ENCODE peak calls at places on chromosome 1, in nine cellular contexts. W is adipocyte, G is transverse colon, T is aorta, A is tibial nerve, Y is lung, L is mucosa of descending colon, N is lower lobe of right lung, F is mammary epithelial cell. X is an unnamed sample.
A peak's percentile ranks its signal among the peaks of the same experiment; 100 is the strongest.

GRCh38 chr1:54977938-54978337 is 2.5 kb upstream of the TMEM61 start:
- DNase-seq in W (no peak), F (no peak), A (no peak), G (peak; percentile 40), T (no peak), L (no peak), N (no peak), Y (no peak), X (peak; percentile 71)

GRCh38 chr1:202081992-202082391 is 40.7 kb upstream of the GPR37L1 start:
- DNase-seq in G (no peak), W (no peak), L (no peak), T (no peak), A (no peak), N (no peak), F (no peak), Y (no peak), X (no peak)

GRCh38 chr1:204073837-204074273 is 940 bp downstream of the SOX13 start:
- DNase-seq in T (peak; percentile 78), N (no peak), A (no peak), Y (no peak), F (peak; percentile 41), W (no peak), L (no peak), G (no peak), X (peak; percentile 50)

GRCh38 chr1:151953409-151954094 is 40.1 kb downstream of the S100A10 start:
- DNase-seq in N (no peak), L (no peak), W (no peak), G (peak; percentile 52), F (no peak), Y (no peak), A (no peak), T (no peak), X (no peak)

GRCh38 chr1:10662824-10663667 is 133.4 kb downstream of the CASZ1 start:
- DNase-seq in L (no peak), G (no peak), N (no peak), A (no peak), W (no peak), T (no peak), Y (no peak), F (no peak), X (no peak)

GRCh38 chr1:36572906-36573305 is 90.2 kb upstream of the CSF3R start:
- DNase-seq in W (no peak), T (peak; percentile 31), G (no peak), F (no peak), L (no peak), Y (no peak), N (peak; percentile 33), A (no peak), X (no peak)

GRCh38 chr1:182658055-182658454 is 26.3 kb downstream of the RGS8 start:
- DNase-seq in L (no peak), Y (no peak), A (no peak), G (no peak), F (no peak), N (no peak), T (no peak), W (no peak), X (no peak)

GRCh38 chr1:99647460-99647859 is 1.5 kb downstream of the PALMD start:
- DNase-seq in N (no peak), W (no peak), T (no peak), Y (no peak), F (no peak), A (no peak), L (no peak), G (no peak), X (no peak)

GRCh38 chr1:96238426-96238825 is 483.2 kb upstream of the PTBP2 start:
- DNase-seq in Y (no peak), W (no peak), T (no peak), N (no peak), L (no peak), G (no peak), A (no peak), F (no peak), X (no peak)

GRCh38 chr1:154213274-154213673 is 7.1 kb upstream of the CFAP141 start:
- DNase-seq in A (no peak), N (no peak), Y (no peak), G (no peak), F (peak; percentile 78), T (no peak), W (no peak), L (no peak), X (no peak)

GRCh38 chr1:213996320-213997022 is 8.7 kb downstream of the PROX1 start:
- DNase-seq in N (no peak), Y (no peak), W (no peak), F (no peak), T (no peak), L (no peak), G (no peak), A (no peak), X (no peak)

GRCh38 chr1:53238197-53239155 is at the start of gene MAGOH:
- DNase-seq in G (peak; percentile 96), W (peak; percentile 98), L (peak; percentile 96), Y (peak; percentile 95), A (peak; percentile 89), F (peak; percentile 91), N (peak; percentile 96), T (peak; percentile 98), X (peak; percentile 97)

GRCh38 chr1:38235705-38236104 is 189.1 kb upstream of the POU3F1 start:
- DNase-seq in L (no peak), W (peak; percentile 66), F (peak; percentile 53), Y (no peak), N (no peak), T (no peak), A (no peak), G (no peak), X (no peak)

GRCh38 chr1:35379317-35380000 is 111.0 kb downstream of the ZMYM4 start:
- DNase-seq in A (no peak), G (no peak), F (no peak), T (peak; percentile 65), N (no peak), Y (no peak), W (no peak), L (no peak), X (no peak)

GRCh38 chr1:228478326-228478725 is 8.9 kb upstream of the RNF187 start:
- DNase-seq in N (no peak), W (no peak), A (no peak), F (no peak), G (no peak), T (no peak), L (no peak), Y (no peak), X (no peak)

GRCh38 chr1:181148636-181149035 is 60.1 kb downstream of the IER5 start:
- DNase-seq in G (no peak), Y (no peak), W (no peak), A (no peak), L (no peak), T (no peak), F (peak; percentile 62), N (no peak), X (no peak)

GRCh38 chr1:200392625-200393185 is 17.1 kb downstream of the ZNF281 start:
- DNase-seq in G (no peak), N (no peak), W (no peak), L (no peak), Y (no peak), A (no peak), F (no peak), T (no peak), X (no peak)
- H3K4me3 ChIP-seq in G (no peak overlapping the region), N (no peak overlapping the region), W (no peak overlapping the region), L (no peak overlapping the region), Y (no peak overlapping the region), A (no peak overlapping the region), F (no peak overlapping the region), T (no peak overlapping the region), X (no peak overlapping the region)

DNA sequence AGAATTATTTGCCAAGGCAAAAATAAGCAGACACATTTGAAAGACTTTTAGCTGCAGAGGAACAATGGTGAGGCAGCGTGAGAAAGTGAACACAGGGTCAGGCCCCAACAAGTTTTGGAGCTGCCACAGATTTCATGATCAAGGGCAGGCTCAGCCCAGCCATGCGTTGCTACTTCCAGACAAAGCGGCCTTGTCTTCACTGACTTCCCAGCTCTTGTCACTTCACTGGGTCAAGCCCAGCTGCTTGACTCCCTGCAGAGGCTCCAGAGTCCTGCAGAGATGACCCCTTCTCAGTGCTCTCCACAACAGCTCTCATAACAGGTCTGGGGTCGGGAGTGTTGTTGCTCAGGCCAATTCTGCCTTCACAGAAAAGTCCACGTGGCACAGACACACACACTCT is 35.8 kb downstream of the HHAT start:
- DNase-seq in A (no peak), L (no peak), Y (no peak), G (no peak), W (no peak), N (no peak), F (peak; percentile 87), T (no peak), X (no peak)
- H3K4me3 ChIP-seq in A (no peak overlapping the region), L (no peak overlapping the region), Y (no peak overlapping the region), G (no peak overlapping the region), W (no peak overlapping the region), N (no peak overlapping the region), F (no peak overlapping the region), T (no peak overlapping the region), X (no peak overlapping the region)

DNA sequence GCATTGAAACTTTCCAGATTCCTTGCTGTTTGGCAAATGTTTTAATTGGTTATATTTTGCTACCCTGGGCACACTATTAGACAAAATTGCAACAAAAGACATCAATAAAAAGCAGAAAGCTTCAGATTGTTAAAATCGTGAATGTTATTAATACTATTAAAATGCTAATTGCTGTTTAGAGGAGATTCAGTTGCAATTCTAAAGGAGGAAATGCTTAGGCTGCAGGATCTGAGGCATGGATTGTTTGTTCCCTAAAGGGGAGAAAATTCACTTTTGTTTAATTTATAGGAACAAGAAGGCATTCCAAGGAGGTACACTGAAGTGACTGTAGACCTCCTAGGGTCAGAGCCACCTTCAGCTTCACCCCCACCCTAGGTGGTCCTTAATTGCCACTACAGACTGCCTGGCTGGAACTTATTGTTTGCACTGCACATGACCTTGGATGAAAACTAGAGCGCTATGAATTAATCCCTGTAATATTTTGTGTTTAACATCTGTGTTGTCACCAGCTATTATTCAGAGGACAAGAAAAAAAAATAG is 1266.9 kb upstream of the ADGRL2 start:
- DNase-seq in N (no peak), L (no peak), T (no peak), Y (no peak), F (no peak), W (no peak), G (no peak), A (no peak), X (no peak)
- H3K4me3 ChIP-seq in N (no peak overlapping the region), L (no peak overlapping the region), T (no peak overlapping the region), Y (no peak overlapping the region), F (no peak overlapping the region), W (no peak overlapping the region), G (no peak overlapping the region), A (no peak overlapping the region), X (no peak overlapping the region)

GRCh38 chr1:160626560-160627342 is 20.1 kb downstream of the SLAMF1 start:
- DNase-seq in W (no peak), L (no peak), T (no peak), G (no peak), N (no peak), Y (no peak), A (no peak), F (no peak), X (no peak)

GRCh38 chr1:160624464-160624863 is 22.4 kb downstream of the SLAMF1 start:
- DNase-seq in T (no peak), Y (no peak), W (no peak), L (no peak), G (no peak), F (no peak), A (no peak), N (no peak), X (no peak)

GRCh38 chr1:160623860-160624259 is 23.0 kb downstream of the SLAMF1 start:
- DNase-seq in A (no peak), L (no peak), F (no peak), G (no peak), N (no peak), Y (no peak), T (no peak), W (no peak), X (no peak)

GRCh38 chr1:160625321-160625720 is 21.5 kb downstream of the SLAMF1 start:
- DNase-seq in N (no peak), A (no peak), Y (no peak), F (no peak), L (no peak), W (no peak), G (no peak), T (no peak), X (no peak)

GRCh38 chr1:160625725-160626498 is 20.9 kb downstream of the SLAMF1 start:
- DNase-seq in G (no peak), Y (no peak), A (peak; percentile 33), N (no peak), W (no peak), F (no peak), L (no peak), T (no peak), X (no peak)
- H3K4me3 ChIP-seq in G (no peak overlapping the region), Y (no peak overlapping the region), A (no peak overlapping the region), N (no peak overlapping the region), W (no peak overlapping the region), F (no peak overlapping the region), L (no peak overlapping the region), T (no peak overlapping the region), X (no peak overlapping the region)

X was measured in Peyer's patch.